ENCODE peak calls at places on chromosomes 2 and 18, in four cellular contexts. One of them, this sample, is unnamed.
A peak's percentile ranks its signal among the peaks of the same experiment; 100 is the strongest.

GRCh38 chr18:28099237-28099636 is 77.7 kb downstream of the CDH2 start:
- DNase-seq in WERI-Rb-1: no peak
- DNase-seq in neuronal stem cell: no peak
- DNase-seq in CD8-positive, alpha-beta T cell: no peak
- DNase-seq in this sample: no peak

GRCh38 chr2:33340265-33340664 is 136.2 kb upstream of the RASGRP3 start:
- DNase-seq in CD8-positive, alpha-beta T cell: no peak
- DNase-seq in WERI-Rb-1: no peak
- DNase-seq in neuronal stem cell: no peak
- DNase-seq in this sample: no peak

GRCh38 chr2:203722411-203722810 is 16.0 kb downstream of the CD28 start:
- DNase-seq in neuronal stem cell: no peak
- DNase-seq in CD8-positive, alpha-beta T cell: no peak
- DNase-seq in WERI-Rb-1: no peak
- DNase-seq in this sample: no peak

GRCh38 chr2:36569267-36569860 is 28.6 kb downstream of the FEZ2 start:
- DNase-seq in WERI-Rb-1: no peak
- DNase-seq in CD8-positive, alpha-beta T cell: no peak
- DNase-seq in neuronal stem cell: no peak
- DNase-seq in this sample: no peak

GRCh38 chr2:43202289-43202688 is 24.1 kb downstream of the ZFP36L2 start:
- DNase-seq in CD8-positive, alpha-beta T cell: no peak
- DNase-seq in neuronal stem cell: no peak
- DNase-seq in WERI-Rb-1: no peak
- DNase-seq in this sample: no peak

GRCh38 chr2:224973112-224974016 is 68.9 kb downstream of the DOCK10 start:
- DNase-seq in WERI-Rb-1: no peak
- DNase-seq in neuronal stem cell: no peak
- DNase-seq in CD8-positive, alpha-beta T cell: peak; percentile 15
- DNase-seq in this sample: no peak

GRCh38 chr2:119197529-119198266 is 25.9 kb upstream of the STEAP3 start:
- DNase-seq in CD8-positive, alpha-beta T cell: no peak
- DNase-seq in WERI-Rb-1: no peak
- DNase-seq in neuronal stem cell: no peak
- DNase-seq in this sample: no peak

GRCh38 chr2:240143276-240143675 is 2.8 kb upstream of the OTOS start:
- DNase-seq in WERI-Rb-1: no peak
- DNase-seq in neuronal stem cell: no peak
- DNase-seq in CD8-positive, alpha-beta T cell: no peak
- DNase-seq in this sample: no peak

GRCh38 chr18:35267161-35267651 is 22.8 kb downstream of the ZSCAN30 start:
- DNase-seq in WERI-Rb-1: no peak
- DNase-seq in CD8-positive, alpha-beta T cell: peak; percentile 66
- DNase-seq in neuronal stem cell: no peak
- DNase-seq in this sample: peak; percentile 38

GRCh38 chr18:44723973-44724778 is 43.5 kb downstream of the SETBP1 start:
- DNase-seq in neuronal stem cell: no peak
- DNase-seq in WERI-Rb-1: no peak
- DNase-seq in CD8-positive, alpha-beta T cell: no peak
- DNase-seq in this sample: no peak

GRCh38 chr18:36733150-36733549 is 95.7 kb downstream of the TPGS2 start:
- DNase-seq in CD8-positive, alpha-beta T cell: no peak
- DNase-seq in neuronal stem cell: no peak
- DNase-seq in WERI-Rb-1: no peak
- DNase-seq in this sample: no peak

GRCh38 chr2:237669628-237670351 is 42.4 kb downstream of the LRRFIP1 start:
- DNase-seq in neuronal stem cell: no peak
- DNase-seq in CD8-positive, alpha-beta T cell: no peak
- DNase-seq in WERI-Rb-1: peak; percentile 69
- DNase-seq in this sample: no peak

GRCh38 chr2:171811229-171811628 is 82.8 kb downstream of the SLC25A12 start:
- DNase-seq in WERI-Rb-1: no peak
- DNase-seq in neuronal stem cell: no peak
- DNase-seq in CD8-positive, alpha-beta T cell: no peak
- DNase-seq in this sample: no peak

GRCh38 chr18:3380384-3380961 is 69.5 kb upstream of the TGIF1 start:
- DNase-seq in WERI-Rb-1: peak; percentile 29
- DNase-seq in CD8-positive, alpha-beta T cell: no peak
- DNase-seq in neuronal stem cell: no peak
- DNase-seq in this sample: no peak

GRCh38 chr2:43605079-43605655 is 9.3 kb upstream of the THADA start:
- DNase-seq in CD8-positive, alpha-beta T cell: no peak
- DNase-seq in WERI-Rb-1: peak; percentile 69
- DNase-seq in neuronal stem cell: peak; percentile 18
- DNase-seq in this sample: no peak

GRCh38 chr18:48408727-48409590 is at the start of gene ZBTB7C:
- DNase-seq in CD8-positive, alpha-beta T cell: no peak
- DNase-seq in neuronal stem cell: peak; percentile 67
- DNase-seq in WERI-Rb-1: peak; percentile 53
- DNase-seq in this sample: no peak

GRCh38 chr2:134197445-134197844 is 56.4 kb upstream of the MGAT5 start:
- DNase-seq in neuronal stem cell: no peak
- DNase-seq in WERI-Rb-1: no peak
- DNase-seq in CD8-positive, alpha-beta T cell: no peak
- DNase-seq in this sample: no peak

GRCh38 chr2:134200024-134200423 is 53.8 kb upstream of the MGAT5 start:
- DNase-seq in WERI-Rb-1: no peak
- DNase-seq in neuronal stem cell: no peak
- DNase-seq in CD8-positive, alpha-beta T cell: no peak
- DNase-seq in this sample: no peak

GRCh38 chr2:134195341-134195740 is 58.5 kb upstream of the MGAT5 start:
- DNase-seq in neuronal stem cell: no peak
- DNase-seq in CD8-positive, alpha-beta T cell: no peak
- DNase-seq in WERI-Rb-1: no peak
- DNase-seq in this sample: no peak

GRCh38 chr2:134199123-134199522 is 54.7 kb upstream of the MGAT5 start:
- DNase-seq in WERI-Rb-1: no peak
- DNase-seq in neuronal stem cell: no peak
- DNase-seq in CD8-positive, alpha-beta T cell: no peak
- DNase-seq in this sample: no peak

GRCh38 chr2:134198006-134198634 is 55.8 kb upstream of the MGAT5 start:
- DNase-seq in neuronal stem cell: no peak
- DNase-seq in WERI-Rb-1: no peak
- DNase-seq in CD8-positive, alpha-beta T cell: no peak
- DNase-seq in this sample: no peak
- H3K27ac ChIP-seq in neuronal stem cell: no peak overlapping the region
- H3K27ac ChIP-seq in WERI-Rb-1: no peak overlapping the region
- H3K27ac ChIP-seq in CD8-positive, alpha-beta T cell: no peak overlapping the region
- H3K27ac ChIP-seq in this sample: no peak overlapping the region

GRCh38 chr2:200403794-200404193 is 97.3 kb downstream of the SPATS2L start:
- DNase-seq in neuronal stem cell: no peak
- DNase-seq in CD8-positive, alpha-beta T cell: no peak
- DNase-seq in WERI-Rb-1: no peak
- DNase-seq in this sample: no peak
- H3K27ac ChIP-seq in neuronal stem cell: no peak overlapping the region
- H3K27ac ChIP-seq in CD8-positive, alpha-beta T cell: no peak overlapping the region
- H3K27ac ChIP-seq in WERI-Rb-1: no peak overlapping the region
- H3K27ac ChIP-seq in this sample: no peak overlapping the region

DNA sequence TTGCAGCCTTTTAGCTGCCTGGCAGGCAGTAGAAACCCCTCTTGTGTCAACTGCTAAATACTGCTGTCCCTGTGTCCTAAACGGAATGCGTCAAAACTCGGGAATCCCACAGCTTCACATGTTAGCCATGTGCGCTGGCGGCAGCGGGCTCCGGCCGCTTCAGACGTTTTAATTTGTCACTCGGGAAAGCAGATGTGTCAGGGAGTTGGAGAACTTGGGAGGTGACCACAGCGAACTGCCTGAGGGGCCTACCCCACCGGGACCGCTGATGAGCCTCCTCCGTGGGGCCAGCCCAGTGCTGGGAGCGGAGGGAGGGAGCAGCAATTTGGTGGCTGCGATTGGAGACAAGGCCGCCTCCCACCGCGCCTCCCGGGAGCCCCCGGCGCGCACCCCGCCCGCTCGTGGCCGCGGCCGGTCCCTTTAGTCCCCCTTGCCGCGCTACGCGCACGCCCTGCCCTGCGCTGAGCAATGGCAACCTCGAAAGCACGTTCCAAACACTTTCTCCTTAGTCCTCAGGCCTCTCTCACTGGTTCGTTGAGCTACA is 146.1 kb upstream of the SATB2 start:
- DNase-seq in CD8-positive, alpha-beta T cell: no peak
- DNase-seq in WERI-Rb-1: no peak
- DNase-seq in neuronal stem cell: no peak
- DNase-seq in this sample: no peak
- H3K27ac ChIP-seq in CD8-positive, alpha-beta T cell: no peak overlapping the region
- H3K27ac ChIP-seq in WERI-Rb-1: no peak overlapping the region
- H3K27ac ChIP-seq in neuronal stem cell: no peak overlapping the region
- H3K27ac ChIP-seq in this sample: no peak overlapping the region

GRCh38 chr2:46482490-46482889 is 3.1 kb downstream of the TMEM247 start:
- DNase-seq in neuronal stem cell: no peak
- DNase-seq in WERI-Rb-1: no peak
- DNase-seq in CD8-positive, alpha-beta T cell: no peak
- DNase-seq in this sample: no peak

GRCh38 chr2:46487667-46488333 is 8.4 kb downstream of the TMEM247 start:
- DNase-seq in neuronal stem cell: no peak
- DNase-seq in WERI-Rb-1: no peak
- DNase-seq in CD8-positive, alpha-beta T cell: no peak
- DNase-seq in this sample: no peak

GRCh38 chr2:46481541-46482193 is 2.3 kb downstream of the TMEM247 start:
- DNase-seq in neuronal stem cell: no peak
- DNase-seq in WERI-Rb-1: no peak
- DNase-seq in CD8-positive, alpha-beta T cell: no peak
- DNase-seq in this sample: no peak

GRCh38 chr2:46486441-46486840 is 7.1 kb downstream of the TMEM247 start:
- DNase-seq in WERI-Rb-1: no peak
- DNase-seq in neuronal stem cell: no peak
- DNase-seq in CD8-positive, alpha-beta T cell: no peak
- DNase-seq in this sample: no peak

GRCh38 chr2:46485002-46485401 is 5.6 kb downstream of the TMEM247 start:
- DNase-seq in neuronal stem cell: no peak
- DNase-seq in WERI-Rb-1: no peak
- DNase-seq in CD8-positive, alpha-beta T cell: no peak
- DNase-seq in this sample: no peak
- H3K27ac ChIP-seq in neuronal stem cell: no peak overlapping the region
- H3K27ac ChIP-seq in WERI-Rb-1: no peak overlapping the region
- H3K27ac ChIP-seq in CD8-positive, alpha-beta T cell: no peak overlapping the region
- H3K27ac ChIP-seq in this sample: no peak overlapping the region

GRCh38 chr2:149104221-149104620 is 65.7 kb downstream of the LYPD6B start:
- DNase-seq in CD8-positive, alpha-beta T cell: no peak
- DNase-seq in WERI-Rb-1: no peak
- DNase-seq in neuronal stem cell: no peak
- DNase-seq in this sample: no peak
- H3K27ac ChIP-seq in CD8-positive, alpha-beta T cell: no peak overlapping the region
- H3K27ac ChIP-seq in WERI-Rb-1: no peak overlapping the region
- H3K27ac ChIP-seq in neuronal stem cell: no peak overlapping the region
- H3K27ac ChIP-seq in this sample: no peak overlapping the region

DNA sequence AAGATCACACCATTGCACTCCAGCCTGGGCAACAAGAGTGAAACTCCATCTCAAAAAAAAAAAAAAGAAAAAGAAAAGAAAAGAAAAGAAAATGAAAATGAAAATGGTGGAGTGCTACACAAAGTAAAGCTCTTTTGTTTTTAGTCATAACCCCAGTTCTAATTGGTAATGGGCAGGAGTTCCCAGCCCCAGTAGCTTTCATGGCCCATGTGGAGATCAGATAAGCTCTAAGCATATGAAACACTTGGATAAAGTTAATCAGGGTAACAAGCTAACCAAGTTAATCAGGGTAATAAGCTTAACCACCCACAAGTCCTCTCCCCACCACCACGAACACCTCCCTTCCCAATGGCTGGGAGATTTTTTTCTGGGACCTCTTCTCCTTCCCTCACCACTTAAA is 240.8 kb downstream of the BCL11A start:
- DNase-seq in neuronal stem cell: no peak
- DNase-seq in WERI-Rb-1: peak; percentile 55
- DNase-seq in CD8-positive, alpha-beta T cell: no peak
- DNase-seq in this sample: no peak
- H3K27ac ChIP-seq in neuronal stem cell: no peak overlapping the region
- H3K27ac ChIP-seq in WERI-Rb-1: no peak overlapping the region
- H3K27ac ChIP-seq in CD8-positive, alpha-beta T cell: no peak overlapping the region
- H3K27ac ChIP-seq in this sample: no peak overlapping the region

GRCh38 chr2:159046966-159047365 is 78.5 kb downstream of the TANC1 start:
- DNase-seq in WERI-Rb-1: no peak
- DNase-seq in CD8-positive, alpha-beta T cell: no peak
- DNase-seq in neuronal stem cell: no peak
- DNase-seq in this sample: no peak

GRCh38 chr2:159044804-159045286 is 76.4 kb downstream of the TANC1 start:
- DNase-seq in WERI-Rb-1: no peak
- DNase-seq in CD8-positive, alpha-beta T cell: no peak
- DNase-seq in neuronal stem cell: no peak
- DNase-seq in this sample: no peak

GRCh38 chr2:159043710-159044109 is 75.3 kb downstream of the TANC1 start:
- DNase-seq in CD8-positive, alpha-beta T cell: no peak
- DNase-seq in WERI-Rb-1: no peak
- DNase-seq in neuronal stem cell: no peak
- DNase-seq in this sample: no peak

GRCh38 chr2:159042115-159042850 is 73.8 kb downstream of the TANC1 start:
- DNase-seq in WERI-Rb-1: no peak
- DNase-seq in CD8-positive, alpha-beta T cell: no peak
- DNase-seq in neuronal stem cell: no peak
- DNase-seq in this sample: no peak

GRCh38 chr2:159045545-159046454 is 77.4 kb downstream of the TANC1 start:
- DNase-seq in neuronal stem cell: no peak
- DNase-seq in WERI-Rb-1: no peak
- DNase-seq in CD8-positive, alpha-beta T cell: no peak
- DNase-seq in this sample: no peak
- H3K27ac ChIP-seq in neuronal stem cell: no peak overlapping the region
- H3K27ac ChIP-seq in WERI-Rb-1: no peak overlapping the region
- H3K27ac ChIP-seq in CD8-positive, alpha-beta T cell: no peak overlapping the region
- H3K27ac ChIP-seq in this sample: no peak overlapping the region

GRCh38 chr2:229445501-229446294 is 174.6 kb upstream of the PID1 start:
- DNase-seq in CD8-positive, alpha-beta T cell: no peak
- DNase-seq in neuronal stem cell: no peak
- DNase-seq in WERI-Rb-1: no peak
- DNase-seq in this sample: no peak
- H3K27ac ChIP-seq in CD8-positive, alpha-beta T cell: no peak overlapping the region
- H3K27ac ChIP-seq in neuronal stem cell: no peak overlapping the region
- H3K27ac ChIP-seq in WERI-Rb-1: no peak overlapping the region
- H3K27ac ChIP-seq in this sample: no peak overlapping the region

DNA sequence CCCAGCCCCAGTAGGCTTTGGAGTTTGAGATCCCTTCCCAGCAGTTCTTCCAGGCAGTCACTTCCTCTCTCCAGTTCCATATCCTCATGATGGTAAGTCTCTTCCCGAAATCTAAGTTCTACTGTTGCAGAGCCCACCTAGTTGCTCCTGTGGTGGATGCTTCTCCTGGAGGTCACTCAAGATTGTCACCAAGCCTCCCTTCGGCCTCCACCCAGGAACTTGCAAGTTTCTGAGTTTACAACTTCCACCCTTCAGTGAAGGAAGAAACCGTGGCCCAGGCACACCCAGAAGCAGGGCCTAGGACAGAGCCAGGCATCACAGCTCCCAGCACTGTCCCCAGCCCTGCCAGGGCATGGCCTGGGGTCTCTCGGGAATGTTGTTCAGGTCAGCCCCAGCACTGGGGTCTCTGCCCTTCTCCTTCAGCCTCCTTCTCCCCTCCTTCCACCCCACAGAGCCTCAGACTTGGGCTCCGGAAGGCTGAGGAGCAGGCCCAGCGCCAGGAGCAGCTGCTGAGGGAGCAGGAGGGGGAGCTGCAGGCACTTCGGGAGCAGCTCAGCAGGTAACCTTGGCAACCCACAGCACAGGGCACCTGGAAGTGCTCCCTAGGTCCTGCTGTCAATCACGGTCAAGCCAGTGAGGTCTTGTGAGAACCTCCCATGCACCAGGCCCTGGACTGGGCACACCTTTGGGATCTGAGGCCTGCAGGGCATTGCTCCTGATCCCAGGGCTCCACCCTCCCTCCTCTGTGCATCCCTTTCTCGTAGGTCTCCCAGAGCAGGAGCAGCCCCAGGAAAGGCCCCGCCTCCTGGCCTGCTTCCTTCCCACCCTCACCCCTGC is 7.1 kb downstream of the RUFY4 start:
- DNase-seq in WERI-Rb-1: no peak
- DNase-seq in neuronal stem cell: no peak
- DNase-seq in CD8-positive, alpha-beta T cell: no peak
- DNase-seq in this sample: no peak
- H3K27ac ChIP-seq in WERI-Rb-1: no peak overlapping the region
- H3K27ac ChIP-seq in neuronal stem cell: no peak overlapping the region
- H3K27ac ChIP-seq in CD8-positive, alpha-beta T cell: no peak overlapping the region
- H3K27ac ChIP-seq in this sample: no peak overlapping the region

This sample was measured in effector memory CD4-positive, alpha-beta T cell.